ENCODE peak calls at places on chromosomes 3 and 15, in ten cellular contexts. One of them, this sample, is unnamed.

GRCh38 chr3:115272036-115272824 is 125.1 kb upstream of the ZBTB20 start:
- DNase-seq in ovary: no peak
- DNase-seq in GOT3: no peak
- DNase-seq in body of pancreas: no peak
- DNase-seq in left ventricle myocardium inferior: no peak
- DNase-seq in H7: peak
- DNase-seq in PC-3: no peak
- DNase-seq in fibroblast of pulmonary artery: peak
- DNase-seq in NAMALWA: no peak
- DNase-seq in mesothelial cell of epicardium: no peak
- DNase-seq in this sample: no peak

GRCh38 chr3:42443819-42444436 is 33.5 kb upstream of the LYZL4 start:
- DNase-seq in ovary: peak
- DNase-seq in GOT3: peak
- DNase-seq in body of pancreas: peak
- DNase-seq in left ventricle myocardium inferior: peak
- DNase-seq in H7: peak
- DNase-seq in PC-3: peak
- DNase-seq in fibroblast of pulmonary artery: peak
- DNase-seq in NAMALWA: peak
- DNase-seq in mesothelial cell of epicardium: peak
- DNase-seq in this sample: peak

GRCh38 chr3:124768812-124769211 is 38.6 kb downstream of the UMPS start:
- DNase-seq in ovary: no peak
- DNase-seq in GOT3: no peak
- DNase-seq in body of pancreas: peak
- DNase-seq in left ventricle myocardium inferior: no peak
- DNase-seq in H7: peak
- DNase-seq in PC-3: peak
- DNase-seq in fibroblast of pulmonary artery: peak
- DNase-seq in NAMALWA: peak
- DNase-seq in mesothelial cell of epicardium: no peak
- DNase-seq in this sample: no peak

GRCh38 chr15:90870354-90871096 is 2.1 kb downstream of the FURIN start:
- DNase-seq in ovary: peak
- DNase-seq in GOT3: no peak
- DNase-seq in body of pancreas: no peak
- DNase-seq in left ventricle myocardium inferior: no peak
- DNase-seq in H7: no peak
- DNase-seq in PC-3: no peak
- DNase-seq in fibroblast of pulmonary artery: peak
- DNase-seq in NAMALWA: no peak
- DNase-seq in mesothelial cell of epicardium: no peak
- DNase-seq in this sample: no peak

GRCh38 chr3:174955513-174956001 is 96.4 kb downstream of the NAALADL2 start:
- DNase-seq in ovary: no peak
- DNase-seq in GOT3: no peak
- DNase-seq in body of pancreas: no peak
- DNase-seq in left ventricle myocardium inferior: no peak
- DNase-seq in H7: no peak
- DNase-seq in PC-3: peak
- DNase-seq in fibroblast of pulmonary artery: peak
- DNase-seq in NAMALWA: no peak
- DNase-seq in mesothelial cell of epicardium: no peak
- DNase-seq in this sample: no peak

GRCh38 chr15:96497951-96498350 is 167.5 kb downstream of the NR2F2 start:
- DNase-seq in ovary: no peak
- DNase-seq in GOT3: no peak
- DNase-seq in body of pancreas: no peak
- DNase-seq in left ventricle myocardium inferior: no peak
- DNase-seq in H7: no peak
- DNase-seq in PC-3: no peak
- DNase-seq in fibroblast of pulmonary artery: no peak
- DNase-seq in NAMALWA: no peak
- DNase-seq in mesothelial cell of epicardium: no peak
- DNase-seq in this sample: no peak

GRCh38 chr3:99355465-99355864 is 282.9 kb upstream of the COL8A1 start:
- DNase-seq in ovary: no peak
- DNase-seq in GOT3: no peak
- DNase-seq in body of pancreas: no peak
- DNase-seq in left ventricle myocardium inferior: no peak
- DNase-seq in H7: no peak
- DNase-seq in PC-3: no peak
- DNase-seq in fibroblast of pulmonary artery: peak
- DNase-seq in NAMALWA: no peak
- DNase-seq in mesothelial cell of epicardium: no peak
- DNase-seq in this sample: no peak

GRCh38 chr3:2036096-2036495 is 62.6 kb upstream of the CNTN4 start:
- DNase-seq in ovary: no peak
- DNase-seq in GOT3: no peak
- DNase-seq in body of pancreas: no peak
- DNase-seq in left ventricle myocardium inferior: no peak
- DNase-seq in H7: no peak
- DNase-seq in PC-3: no peak
- DNase-seq in fibroblast of pulmonary artery: no peak
- DNase-seq in NAMALWA: peak
- DNase-seq in mesothelial cell of epicardium: no peak
- DNase-seq in this sample: no peak

GRCh38 chr3:193389335-193389734 is 10.8 kb upstream of the ATP13A5 start:
- DNase-seq in ovary: no peak
- DNase-seq in GOT3: no peak
- DNase-seq in body of pancreas: no peak
- DNase-seq in left ventricle myocardium inferior: no peak
- DNase-seq in H7: peak
- DNase-seq in PC-3: no peak
- DNase-seq in fibroblast of pulmonary artery: no peak
- DNase-seq in NAMALWA: no peak
- DNase-seq in mesothelial cell of epicardium: no peak
- DNase-seq in this sample: no peak

GRCh38 chr3:143820466-143821221 is 27.6 kb downstream of the SLC9A9 start:
- DNase-seq in ovary: no peak
- DNase-seq in GOT3: no peak
- DNase-seq in body of pancreas: no peak
- DNase-seq in left ventricle myocardium inferior: no peak
- DNase-seq in H7: peak
- DNase-seq in PC-3: no peak
- DNase-seq in fibroblast of pulmonary artery: no peak
- DNase-seq in NAMALWA: no peak
- DNase-seq in mesothelial cell of epicardium: no peak
- DNase-seq in this sample: no peak

GRCh38 chr3:53166781-53167291 is 5.8 kb downstream of the PRKCD start:
- DNase-seq in ovary: peak
- DNase-seq in GOT3: no peak
- DNase-seq in body of pancreas: no peak
- DNase-seq in left ventricle myocardium inferior: peak
- DNase-seq in H7: peak
- DNase-seq in PC-3: peak
- DNase-seq in fibroblast of pulmonary artery: peak
- DNase-seq in NAMALWA: no peak
- DNase-seq in mesothelial cell of epicardium: no peak
- DNase-seq in this sample: no peak

GRCh38 chr3:187777331-187778046 is 32.2 kb upstream of the BCL6 start:
- DNase-seq in ovary: no peak
- DNase-seq in GOT3: no peak
- DNase-seq in body of pancreas: no peak
- DNase-seq in left ventricle myocardium inferior: no peak
- DNase-seq in H7: no peak
- DNase-seq in PC-3: peak
- DNase-seq in fibroblast of pulmonary artery: peak
- DNase-seq in NAMALWA: peak
- DNase-seq in mesothelial cell of epicardium: no peak
- DNase-seq in this sample: no peak

GRCh38 chr3:68033850-68034249 is 379.4 kb upstream of the SUCLG2 start:
- DNase-seq in ovary: no peak
- DNase-seq in GOT3: no peak
- DNase-seq in body of pancreas: no peak
- DNase-seq in left ventricle myocardium inferior: no peak
- DNase-seq in H7: no peak
- DNase-seq in PC-3: no peak
- DNase-seq in fibroblast of pulmonary artery: no peak
- DNase-seq in NAMALWA: no peak
- DNase-seq in mesothelial cell of epicardium: no peak
- DNase-seq in this sample: no peak

GRCh38 chr3:57755368-57756021 is 614 bp upstream of the SLMAP start:
- DNase-seq in ovary: no peak
- DNase-seq in GOT3: no peak
- DNase-seq in body of pancreas: peak
- DNase-seq in left ventricle myocardium inferior: peak
- DNase-seq in H7: peak
- DNase-seq in PC-3: peak
- DNase-seq in fibroblast of pulmonary artery: peak
- DNase-seq in NAMALWA: peak
- DNase-seq in mesothelial cell of epicardium: peak
- DNase-seq in this sample: no peak

GRCh38 chr3:87468938-87469337 is 192.6 kb upstream of the POU1F1 start:
- DNase-seq in ovary: no peak
- DNase-seq in GOT3: no peak
- DNase-seq in body of pancreas: no peak
- DNase-seq in left ventricle myocardium inferior: no peak
- DNase-seq in H7: no peak
- DNase-seq in PC-3: peak
- DNase-seq in fibroblast of pulmonary artery: no peak
- DNase-seq in NAMALWA: no peak
- DNase-seq in mesothelial cell of epicardium: no peak
- DNase-seq in this sample: no peak

GRCh38 chr3:16090711-16091110 is 83.8 kb upstream of the GALNT15 start:
- DNase-seq in ovary: no peak
- DNase-seq in GOT3: no peak
- DNase-seq in body of pancreas: no peak
- DNase-seq in left ventricle myocardium inferior: no peak
- DNase-seq in H7: no peak
- DNase-seq in PC-3: no peak
- DNase-seq in fibroblast of pulmonary artery: no peak
- DNase-seq in NAMALWA: no peak
- DNase-seq in mesothelial cell of epicardium: no peak
- DNase-seq in this sample: no peak

GRCh38 chr3:135908737-135909136 is 56.8 kb upstream of the PPP2R3A start:
- DNase-seq in ovary: no peak
- DNase-seq in GOT3: no peak
- DNase-seq in body of pancreas: no peak
- DNase-seq in left ventricle myocardium inferior: no peak
- DNase-seq in H7: no peak
- DNase-seq in PC-3: peak
- DNase-seq in fibroblast of pulmonary artery: no peak
- DNase-seq in NAMALWA: no peak
- DNase-seq in mesothelial cell of epicardium: no peak
- DNase-seq in this sample: no peak

GRCh38 chr15:49900036-49900435 is 219.0 kb downstream of the ATP8B4 start:
- DNase-seq in ovary: no peak
- DNase-seq in GOT3: no peak
- DNase-seq in body of pancreas: no peak
- DNase-seq in left ventricle myocardium inferior: no peak
- DNase-seq in H7: no peak
- DNase-seq in PC-3: no peak
- DNase-seq in fibroblast of pulmonary artery: peak
- DNase-seq in NAMALWA: no peak
- DNase-seq in mesothelial cell of epicardium: no peak
- DNase-seq in this sample: no peak

GRCh38 chr3:151894219-151894618 is 20.8 kb downstream of the SUCNR1 start:
- DNase-seq in ovary: no peak
- DNase-seq in GOT3: no peak
- DNase-seq in body of pancreas: no peak
- DNase-seq in left ventricle myocardium inferior: no peak
- DNase-seq in H7: no peak
- DNase-seq in PC-3: no peak
- DNase-seq in fibroblast of pulmonary artery: no peak
- DNase-seq in NAMALWA: no peak
- DNase-seq in mesothelial cell of epicardium: no peak
- DNase-seq in this sample: no peak

GRCh38 chr3:113000691-113001090 is 9.9 kb downstream of the GTPBP8 start:
- DNase-seq in ovary: no peak
- DNase-seq in GOT3: no peak
- DNase-seq in body of pancreas: no peak
- DNase-seq in left ventricle myocardium inferior: no peak
- DNase-seq in H7: no peak
- DNase-seq in PC-3: no peak
- DNase-seq in fibroblast of pulmonary artery: no peak
- DNase-seq in NAMALWA: no peak
- DNase-seq in mesothelial cell of epicardium: no peak
- DNase-seq in this sample: no peak

GRCh38 chr3:111314146-111314873 is 227.7 kb upstream of the CD96 start:
- DNase-seq in ovary: no peak
- DNase-seq in GOT3: no peak
- DNase-seq in body of pancreas: no peak
- DNase-seq in left ventricle myocardium inferior: no peak
- DNase-seq in H7: no peak
- DNase-seq in PC-3: no peak
- DNase-seq in fibroblast of pulmonary artery: peak
- DNase-seq in NAMALWA: no peak
- DNase-seq in mesothelial cell of epicardium: no peak
- DNase-seq in this sample: no peak

GRCh38 chr3:78830466-78830865 is 937.3 kb downstream of the ROBO1 start:
- DNase-seq in ovary: no peak
- DNase-seq in GOT3: no peak
- DNase-seq in body of pancreas: no peak
- DNase-seq in left ventricle myocardium inferior: no peak
- DNase-seq in H7: no peak
- DNase-seq in PC-3: no peak
- DNase-seq in fibroblast of pulmonary artery: no peak
- DNase-seq in NAMALWA: no peak
- DNase-seq in mesothelial cell of epicardium: no peak
- DNase-seq in this sample: no peak